ENCODE peak calls at places on chromosomes 1 and 21, in seven cellular contexts. V is PC-3, U is ascending aorta, Z is fibroblast of pulmonary artery, C is aorta, M is fibroblast of lung, A is right cardiac atrium. F is an unnamed sample.

GRCh38 chr1:228668553-228669400 is 66.5 kb upstream of the RHOU start:
- DNase-seq in A (peak), C (peak), V (no peak), Z (peak), M (peak), U (no peak), F (no peak)

GRCh38 chr1:237327061-237327460 is 285.1 kb downstream of the RYR2 start:
- DNase-seq in M (no peak), U (no peak), A (no peak), C (no peak), V (no peak), Z (no peak), F (no peak)

GRCh38 chr1:29772584-29772983 is 536.3 kb downstream of the PTPRU start:
- DNase-seq in M (no peak), A (no peak), V (no peak), U (no peak), Z (no peak), C (no peak), F (no peak)

GRCh38 chr21:17293194-17293593 is 219.6 kb upstream of the CXADR start:
- DNase-seq in C (no peak), V (no peak), M (no peak), A (no peak), Z (no peak), U (no peak), F (no peak)

GRCh38 chr1:227072991-227073390 is 132.9 kb downstream of the COQ8A start:
- DNase-seq in A (no peak), C (no peak), V (peak), U (no peak), M (peak), Z (peak), F (peak)

GRCh38 chr1:37726746-37727145 is 34.4 kb downstream of the CDCA8 start:
- DNase-seq in A (no peak), M (no peak), V (no peak), C (peak), Z (no peak), U (no peak), F (no peak)

GRCh38 chr1:23013657-23014056 is 2.0 kb downstream of the TEX46 start:
- DNase-seq in V (peak), M (no peak), C (no peak), Z (no peak), A (no peak), U (no peak), F (peak)

GRCh38 chr1:174794861-174795260 is 204.9 kb upstream of the CACYBP start:
- DNase-seq in V (no peak), M (no peak), Z (no peak), A (no peak), C (no peak), U (no peak), F (no peak)

GRCh38 chr1:227317541-227318002 is 720 bp downstream of the CDC42BPA start:
- DNase-seq in V (peak), C (peak), U (no peak), A (peak), Z (peak), M (peak), F (peak)

GRCh38 chr21:34808569-34809204 is 139.9 kb downstream of the CLIC6 start:
- DNase-seq in C (no peak), A (no peak), U (no peak), V (no peak), Z (peak), M (peak), F (peak)

GRCh38 chr21:36247316-36247715 is 72.7 kb upstream of the MORC3 start:
- DNase-seq in U (no peak), M (peak), V (no peak), Z (no peak), A (no peak), C (no peak), F (peak)

GRCh38 chr1:95863086-95863485 is 629.1 kb downstream of the RWDD3 start:
- DNase-seq in Z (no peak), C (no peak), A (no peak), V (no peak), M (no peak), U (no peak), F (no peak)

GRCh38 chr1:85275701-85276289 is 637 bp downstream of the BCL10 start:
- DNase-seq in V (no peak), M (peak), Z (peak), C (no peak), U (no peak), A (no peak), F (no peak)

GRCh38 chr1:90133133-90133532 is 138.2 kb downstream of the ZNF326 start:
- DNase-seq in A (no peak), U (no peak), Z (peak), C (no peak), M (peak), V (peak), F (peak)

GRCh38 chr21:44927259-44927586 is 6.5 kb upstream of the ITGB2 start:
- DNase-seq in A (no peak), Z (no peak), U (no peak), V (no peak), M (no peak), C (peak), F (no peak)

GRCh38 chr1:207345644-207346561 is 24.4 kb downstream of the CD55 start:
- DNase-seq in M (no peak), A (no peak), Z (no peak), V (no peak), C (peak), U (no peak), F (no peak)

GRCh38 chr1:38111589-38111988 is 65.0 kb upstream of the POU3F1 start:
- DNase-seq in A (no peak), Z (no peak), M (no peak), U (no peak), V (no peak), C (no peak), F (no peak)

GRCh38 chr1:95033843-95034242 is 38.9 kb downstream of the ALG14 start:
- DNase-seq in M (peak), V (no peak), C (no peak), U (no peak), A (no peak), Z (no peak), F (no peak)

GRCh38 chr1:17768651-17769241 is 13.6 kb downstream of the ACTL8 start:
- DNase-seq in M (peak), C (peak), U (no peak), Z (peak), A (peak), V (peak), F (peak)

GRCh38 chr1:22721122-22721873 is 10.7 kb downstream of the EPHB2 start:
- DNase-seq in C (no peak), A (peak), U (no peak), Z (no peak), V (no peak), M (no peak), F (no peak)

GRCh38 chr21:17758703-17759102 is 60.5 kb downstream of the C21orf91 start:
- DNase-seq in Z (no peak), M (no peak), C (no peak), V (no peak), A (no peak), U (no peak), F (peak)

GRCh38 chr1:47175227-47175934 is 14.5 kb downstream of the PDZK1IP1 start:
- DNase-seq in M (peak), Z (peak), A (no peak), V (peak), C (peak), U (no peak), F (peak)

GRCh38 chr1:244731651-244732050 is 78.7 kb downstream of the DESI2 start:
- DNase-seq in A (no peak), C (peak), Z (no peak), M (no peak), U (no peak), V (no peak), F (no peak)

GRCh38 chr21:44609193-44609592 is 2.7 kb upstream of the KRTAP10-8 start:
- DNase-seq in Z (no peak), V (no peak), M (no peak), C (no peak), U (no peak), A (no peak), F (no peak)

DNA sequence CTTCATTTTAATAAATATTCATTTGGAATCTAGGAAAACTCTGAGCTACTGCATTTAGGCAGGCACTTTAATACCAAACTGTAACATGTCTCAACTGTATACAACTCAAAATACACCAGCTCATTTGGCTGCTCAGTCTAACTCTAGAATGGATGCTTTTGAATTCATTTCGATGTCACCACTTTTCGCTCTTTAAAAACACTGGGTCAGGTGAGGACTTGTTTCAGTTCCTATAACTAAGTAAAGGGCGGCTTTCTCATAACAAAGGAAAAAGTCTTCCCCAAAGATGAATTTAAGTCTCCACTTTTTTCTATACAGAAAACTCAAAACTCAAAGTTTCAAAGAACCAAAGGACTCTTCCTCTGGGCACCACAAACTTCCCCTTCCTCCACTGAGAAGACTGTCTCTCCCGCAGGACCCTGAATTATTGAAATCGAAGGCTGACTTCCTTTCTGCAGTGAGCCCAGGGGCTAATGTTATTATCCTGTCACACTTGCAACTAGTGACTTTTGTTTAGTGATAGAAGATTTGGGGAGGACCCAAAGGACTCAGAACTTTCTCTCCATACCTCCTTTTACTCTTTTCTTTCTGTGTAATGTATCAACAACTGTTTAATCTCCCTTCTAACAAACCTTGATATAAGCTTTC is 9.7 kb upstream of the DHX9 start:
- DNase-seq in A (no peak), V (no peak), U (no peak), Z (no peak), M (no peak), C (no peak), F (no peak)
- H3K4me3 ChIP-seq in A (no peak), V (no peak), U (no peak), Z (no peak), M (no peak), C (no peak), F (no peak)

DNA sequence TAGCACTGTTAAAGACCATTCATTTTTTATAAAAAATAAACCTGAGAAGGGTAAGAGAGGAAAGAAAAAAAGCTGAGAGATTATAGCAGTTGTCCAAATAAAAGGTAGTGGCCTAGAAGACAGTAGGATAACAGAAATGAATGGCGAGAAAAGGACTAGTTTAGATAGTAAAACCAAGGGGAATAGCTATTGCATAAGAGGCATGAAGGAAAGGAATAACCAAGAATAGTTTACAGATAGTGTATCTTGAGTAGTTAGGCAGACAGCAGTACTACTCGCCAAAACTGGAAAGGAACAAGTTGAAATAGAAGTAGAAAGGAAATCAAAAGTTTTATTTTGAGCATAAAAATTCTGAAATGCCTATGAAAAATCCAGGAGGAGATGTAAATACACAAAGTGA is 70.5 kb downstream of the EIF4G3 start:
- DNase-seq in V (no peak), M (no peak), A (no peak), U (no peak), Z (no peak), C (no peak), F (no peak)
- H3K4me3 ChIP-seq in V (no peak), M (no peak), A (no peak), U (no peak), Z (no peak), C (no peak), F (no peak)

GRCh38 chr1:24929876-24930702 is at the start of gene RUNX3:
- DNase-seq in Z (no peak), A (peak), V (peak), C (peak), U (peak), M (no peak), F (no peak)
- H3K4me3 ChIP-seq in Z (no peak), A (peak), V (peak), C (peak), U (peak), M (no peak), F (peak)

DNA sequence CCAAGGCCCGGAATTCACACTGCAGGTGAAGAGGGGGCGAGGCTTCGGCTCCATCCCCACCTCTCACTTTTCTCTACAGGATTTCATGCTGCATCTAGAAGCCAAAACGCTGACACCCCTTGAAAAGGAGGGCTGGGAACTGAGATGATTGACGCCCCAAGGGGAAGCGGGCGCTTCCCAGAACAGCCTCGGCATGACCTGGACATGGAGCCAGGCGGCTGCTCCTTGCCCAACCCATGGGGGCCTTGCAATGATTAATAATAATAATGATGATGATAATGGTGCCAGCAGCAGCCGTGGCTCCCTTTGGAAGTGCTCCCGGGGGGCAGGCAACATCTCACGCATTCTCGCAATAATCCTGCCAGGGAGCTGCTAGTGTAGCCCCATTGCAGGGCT is 78.3 kb downstream of the RAP1GAP start:
- DNase-seq in V (no peak), Z (no peak), U (no peak), M (no peak), A (no peak), C (no peak), F (no peak)
- H3K4me3 ChIP-seq in V (no peak), Z (no peak), U (no peak), M (no peak), A (no peak), C (no peak), F (no peak)

GRCh38 chr1:82445827-82446226 is 645.1 kb downstream of the ADGRL2 start:
- DNase-seq in A (no peak), C (no peak), U (no peak), Z (peak), V (no peak), M (peak), F (no peak)
- H3K4me3 ChIP-seq in A (no peak), C (no peak), U (no peak), Z (no peak), V (no peak), M (no peak), F (no peak)

GRCh38 chr1:224579526-224579925 is 36.6 kb upstream of the CNIH3 start:
- DNase-seq in M (peak), C (no peak), Z (no peak), A (no peak), V (peak), U (no peak), F (peak)
- H3K4me3 ChIP-seq in M (no peak), C (no peak), Z (no peak), A (no peak), V (no peak), U (no peak), F (no peak)

GRCh38 chr1:16091296-16091695 is 17.8 kb upstream of the FAM131C start:
- DNase-seq in Z (no peak), U (no peak), M (no peak), A (no peak), C (peak), V (peak), F (no peak)

GRCh38 chr1:16087733-16088132 is 14.3 kb upstream of the FAM131C start:
- DNase-seq in Z (no peak), V (no peak), A (no peak), M (no peak), U (no peak), C (peak), F (no peak)

GRCh38 chr1:16090076-16090826 is 16.8 kb upstream of the FAM131C start:
- DNase-seq in M (no peak), C (peak), A (no peak), U (no peak), V (no peak), Z (no peak), F (no peak)

GRCh38 chr1:16088351-16088911 is 15.0 kb upstream of the FAM131C start:
- DNase-seq in Z (no peak), A (no peak), U (no peak), M (no peak), C (peak), V (no peak), F (no peak)

GRCh38 chr1:16088996-16089395 is 15.5 kb upstream of the FAM131C start:
- DNase-seq in A (no peak), V (peak), M (peak), U (no peak), C (peak), Z (peak), F (peak)
- H3K4me3 ChIP-seq in A (no peak), V (no peak), M (no peak), U (no peak), C (no peak), Z (no peak), F (no peak)

F was measured in astrocyte of the spinal cord.